ENCODE peak calls at places on chromosome 1, in eight cellular contexts. D, M, H, V, E, C, Z and W are unnamed samples.

GRCh38 chr1:67612690-67613322 is 72.2 kb upstream of the GADD45A start:
- DNase-seq in Z (no peak), V (no peak), M (no peak), E (no peak), H (no peak), C (no peak), D (no peak), W (peak; percentile 23)

GRCh38 chr1:211356723-211357418 is 30.2 kb downstream of the TRAF5 start:
- DNase-seq in V (peak; percentile 93), M (no peak), Z (peak; percentile 57), H (no peak), C (no peak), E (no peak), D (no peak), W (no peak)

GRCh38 chr1:181353526-181353925 is 129.8 kb upstream of the CACNA1E start:
- DNase-seq in E (no peak), M (no peak), D (no peak), Z (peak; percentile 82), V (no peak), H (no peak), C (no peak), W (no peak)

GRCh38 chr1:216261631-216262030 is 161.6 kb downstream of the USH2A start:
- DNase-seq in V (no peak), M (no peak), Z (no peak), C (no peak), H (no peak), D (no peak), E (no peak), W (no peak)

GRCh38 chr1:161009602-161010211 is 11.2 kb downstream of the F11R start:
- DNase-seq in C (peak; percentile 2), V (no peak), E (no peak), D (no peak), Z (no peak), M (no peak), H (no peak), W (no peak)

GRCh38 chr1:197737916-197738315 is 37.4 kb downstream of the DENND1B start:
- DNase-seq in D (no peak), E (no peak), C (no peak), M (no peak), H (no peak), V (no peak), Z (no peak), W (no peak)

GRCh38 chr1:228510101-228510850 is 23.1 kb downstream of the RNF187 start:
- DNase-seq in H (no peak), C (no peak), Z (no peak), V (no peak), E (no peak), D (no peak), M (no peak), W (no peak)

GRCh38 chr1:227949954-227950734 is 2.4 kb upstream of the WNT9A start:
- DNase-seq in H (no peak), E (no peak), C (no peak), V (no peak), M (peak; percentile 21), D (no peak), Z (no peak), W (no peak)

GRCh38 chr1:212442408-212442807 is 9.7 kb downstream of the NENF start:
- DNase-seq in V (no peak), M (no peak), D (no peak), C (no peak), H (no peak), Z (no peak), E (no peak), W (no peak)

GRCh38 chr1:19450811-19451564 is 34.4 kb downstream of the CAPZB start:
- DNase-seq in Z (peak; percentile 79), M (no peak), E (no peak), C (no peak), V (peak; percentile 97), H (no peak), D (no peak), W (peak; percentile 99)

GRCh38 chr1:218048828-218049227 is 236.3 kb upstream of the RRP15 start:
- DNase-seq in H (no peak), C (no peak), Z (no peak), D (no peak), V (no peak), E (no peak), M (no peak), W (no peak)

GRCh38 chr1:81874461-81874860 is 73.7 kb downstream of the ADGRL2 start:
- DNase-seq in C (no peak), H (no peak), E (no peak), D (no peak), M (no peak), Z (no peak), V (no peak), W (no peak)

GRCh38 chr1:184836934-184837698 is 82.5 kb upstream of the EDEM3 start:
- DNase-seq in E (no peak), V (no peak), M (peak; percentile 32), Z (no peak), D (no peak), H (no peak), C (peak; percentile 77), W (no peak)

GRCh38 chr1:233025566-233025965 is 75.2 kb downstream of the NTPCR start:
- DNase-seq in D (no peak), M (no peak), E (no peak), H (no peak), Z (no peak), C (no peak), V (peak; percentile 8), W (peak; percentile 18)

GRCh38 chr1:36573445-36573844 is 90.7 kb upstream of the CSF3R start:
- DNase-seq in D (no peak), M (no peak), C (no peak), V (no peak), E (no peak), H (no peak), Z (no peak), W (no peak)

GRCh38 chr1:238485906-238486219 is 595.1 kb upstream of the ZP4 start:
- DNase-seq in D (no peak), H (no peak), M (no peak), E (no peak), V (peak; percentile 22), Z (no peak), C (no peak), W (peak; percentile 50)

GRCh38 chr1:235739631-235740030 is 90.0 kb upstream of the GNG4 start:
- DNase-seq in E (no peak), H (no peak), Z (no peak), M (no peak), V (peak; percentile 18), D (no peak), C (no peak), W (no peak)

GRCh38 chr1:171817511-171818265 is 23.6 kb upstream of the DNM3 start:
- DNase-seq in M (no peak), E (peak; percentile 12), V (peak; percentile 96), H (peak; percentile 28), C (no peak), Z (peak; percentile 75), D (peak; percentile 38), W (peak; percentile 84)

GRCh38 chr1:59574085-59574484 is 240.7 kb upstream of the HOOK1 start:
- DNase-seq in C (no peak), E (no peak), D (no peak), H (no peak), M (no peak), V (peak; percentile 77), Z (no peak), W (peak; percentile 93)